ENCODE peak calls at places on chromosomes 1 and 21, in nine cellular contexts. R is left ventricle myocardium inferior, T is heart left ventricle, W is dorsolateral prefrontal cortex, P is thoracic aorta, X is breast epithelium, M is HCT116, J is lung, S is uterus. Y is an unnamed sample.
A peak's percentile ranks its signal among the peaks of the same experiment; 100 is the strongest.

GRCh38 chr1:81876901-81877750 is 76.4 kb downstream of the ADGRL2 start:
- DNase-seq in R (no peak), J (no peak), P (no peak), X (no peak), W (no peak), M (no peak), S (no peak), T (no peak), Y (no peak)

GRCh38 chr1:115277276-115277675 is 60.8 kb downstream of the NGF start:
- DNase-seq in S (peak; percentile 52), M (peak; percentile 3), J (no peak), P (no peak), X (no peak), R (no peak), T (no peak), W (no peak), Y (no peak)

GRCh38 chr1:77347646-77348045 is 65.8 kb downstream of the AK5 start:
- DNase-seq in J (no peak), T (no peak), P (no peak), R (no peak), M (peak; percentile 4), S (no peak), X (no peak), W (no peak), Y (no peak)

GRCh38 chr1:99731384-99731783 is 35.1 kb downstream of the FRRS1 start:
- DNase-seq in J (no peak), X (no peak), S (no peak), W (no peak), R (no peak), M (no peak), T (no peak), P (no peak), Y (no peak)

GRCh38 chr1:6832789-6833188 is 47.5 kb downstream of the CAMTA1 start:
- DNase-seq in R (no peak), T (no peak), P (no peak), M (no peak), S (no peak), W (no peak), X (no peak), J (no peak), Y (no peak)

GRCh38 chr21:25350056-25350455 is 257.2 kb downstream of the MRPL39 start:
- DNase-seq in M (no peak), P (no peak), J (no peak), R (no peak), T (no peak), X (no peak), S (no peak), W (no peak), Y (no peak)

GRCh38 chr21:44531606-44532128 is 8.3 kb downstream of the KRTAP10-1 start:
- DNase-seq in S (no peak), X (peak; percentile 50), J (no peak), T (peak; percentile 15), M (no peak), R (peak; percentile 3), W (peak; percentile 27), P (no peak), Y (no peak)

GRCh38 chr1:154589780-154590179 is 18.2 kb downstream of the ADAR start:
- DNase-seq in J (no peak), T (no peak), R (no peak), P (no peak), X (no peak), W (no peak), M (no peak), S (no peak), Y (no peak)

GRCh38 chr1:58162952-58163550 is 383.5 kb downstream of the OMA1 start:
- DNase-seq in R (peak; percentile 33), X (no peak), T (peak; percentile 64), S (peak; percentile 26), M (peak; percentile 47), W (peak; percentile 44), P (no peak), J (peak; percentile 50), Y (peak; percentile 45)

GRCh38 chr1:53562256-53562982 is 103.2 kb downstream of the DMRTB1 start:
- DNase-seq in X (peak; percentile 34), R (no peak), M (no peak), T (no peak), P (no peak), S (peak; percentile 5), W (no peak), J (no peak), Y (no peak)

GRCh38 chr1:35345439-35345981 is 77.0 kb downstream of the ZMYM4 start:
- DNase-seq in S (no peak), M (no peak), J (peak; percentile 31), R (no peak), P (no peak), X (no peak), W (no peak), T (no peak), Y (no peak)

GRCh38 chr1:81660286-81660685 is 140.4 kb upstream of the ADGRL2 start:
- DNase-seq in W (no peak), X (no peak), T (no peak), R (no peak), M (no peak), P (no peak), S (no peak), J (no peak), Y (no peak)

GRCh38 chr1:183161391-183161790 is 24.7 kb upstream of the LAMC2 start:
- DNase-seq in P (no peak), X (no peak), J (no peak), M (no peak), T (no peak), W (no peak), S (no peak), R (no peak), Y (no peak)

GRCh38 chr1:30437059-30437576 is 286.3 kb downstream of the MATN1 start:
- DNase-seq in S (no peak), T (no peak), P (no peak), J (no peak), W (no peak), R (no peak), X (no peak), M (no peak), Y (no peak)

GRCh38 chr1:58732087-58732486 is 32.2 kb upstream of the MYSM1 start:
- DNase-seq in T (no peak), M (no peak), X (no peak), P (no peak), J (no peak), W (no peak), S (no peak), R (no peak), Y (no peak)

GRCh38 chr1:99970713-99971255 is 988 bp downstream of the SLC35A3 start:
- DNase-seq in T (no peak), J (no peak), M (peak; percentile 15), W (no peak), P (no peak), R (no peak), S (no peak), X (no peak), Y (no peak)

GRCh38 chr1:20250346-20250989 is 40.2 kb upstream of the VWA5B1 start:
- DNase-seq in P (no peak), R (no peak), T (no peak), M (no peak), W (no peak), J (no peak), S (no peak), X (peak; percentile 66), Y (no peak)

GRCh38 chr1:155208656-155209372 is at the start of gene MTX1:
- DNase-seq in J (peak; percentile 89), P (peak; percentile 78), M (no peak), X (peak; percentile 90), T (peak; percentile 95), S (peak; percentile 96), R (peak; percentile 93), W (peak; percentile 87), Y (peak; percentile 88)

GRCh38 chr1:225735252-225736149 is 42.1 kb upstream of the SRP9 start:
- DNase-seq in J (peak; percentile 67), S (peak; percentile 79), P (peak; percentile 64), W (no peak), T (peak; percentile 56), X (no peak), R (peak; percentile 68), M (no peak), Y (no peak)

GRCh38 chr1:10996100-10996499 is 16.4 kb upstream of the TARDBP start:
- DNase-seq in T (no peak), J (no peak), M (no peak), S (no peak), R (no peak), P (no peak), X (no peak), W (no peak), Y (no peak)

DNA sequence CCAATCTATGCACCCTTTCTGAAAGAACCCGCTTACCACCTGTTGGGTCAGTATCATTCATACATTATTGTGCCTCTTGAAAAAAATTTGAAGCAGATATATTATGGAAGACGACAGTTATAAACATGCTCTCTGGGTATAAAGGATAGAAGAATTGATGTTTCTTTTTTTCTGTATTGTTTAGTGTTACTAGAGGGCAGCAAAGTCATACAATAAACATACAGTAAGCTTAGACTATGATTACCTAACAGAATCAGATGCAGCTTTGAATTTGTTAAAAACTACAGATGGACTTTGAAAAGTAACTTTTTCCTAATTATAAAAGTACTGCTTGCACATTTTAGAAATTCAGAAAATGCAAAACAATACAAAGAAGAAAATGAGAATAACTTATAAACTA is 11.1 kb upstream of the PAXBP1 start:
- DNase-seq in X (no peak), S (no peak), P (no peak), J (no peak), T (no peak), M (no peak), R (no peak), W (no peak), Y (no peak)
- H3K4me3 ChIP-seq in X (no peak overlapping the region), S (no peak overlapping the region), P (no peak overlapping the region), J (no peak overlapping the region), T (no peak overlapping the region), M (no peak overlapping the region), R (no peak overlapping the region), W (no peak overlapping the region), Y (no peak overlapping the region)

GRCh38 chr1:27392778-27393635 is 585 bp downstream of the GPR3 start:
- DNase-seq in P (no peak), T (no peak), J (no peak), S (no peak), R (no peak), X (no peak), W (no peak), M (no peak), Y (no peak)
- TF ChIP-seq CTCF in P (peak; percentile 3), T (no peak), J (no peak), S (no peak), R (no peak), X (no peak), W (no peak), M (peak; percentile 35), Y (no peak)

GRCh38 chr1:33081554-33082305 is 777 bp downstream of the AZIN2 start:
- DNase-seq in M (no peak), P (no peak), X (no peak), J (no peak), W (no peak), S (peak; percentile 30), T (no peak), R (no peak), Y (no peak)
- H3K27me3 ChIP-seq in M (no peaks in the 10 kb centered on the region), P (no peaks in the 10 kb centered on the region), X (no peaks in the 10 kb centered on the region), J (no peaks in the 10 kb centered on the region), W (no peaks in the 10 kb centered on the region), S (no peaks in the 10 kb centered on the region), T (no peaks in the 10 kb centered on the region), R (no peaks in the 10 kb centered on the region), Y (no peaks in the 10 kb centered on the region)

DNA sequence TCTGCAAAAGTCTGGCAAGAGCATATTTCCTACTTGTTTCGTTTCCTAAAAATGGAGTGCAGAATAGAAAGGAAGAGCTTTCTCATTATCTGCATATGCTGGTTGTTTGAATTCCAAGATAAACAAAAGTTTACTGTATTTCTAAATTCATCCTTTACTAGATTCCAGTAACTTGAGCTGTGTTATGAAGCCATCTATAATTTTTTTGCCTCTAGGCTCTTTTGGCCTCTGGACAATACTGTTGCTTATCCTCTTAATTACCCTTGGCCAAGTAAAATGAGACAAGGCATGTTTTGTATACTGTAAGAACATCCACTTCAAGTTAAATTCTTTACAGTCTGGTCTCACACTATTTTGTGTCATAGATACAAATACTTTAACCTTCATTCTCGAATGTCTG is 45.6 kb upstream of the HFM1 start:
- DNase-seq in P (no peak), R (no peak), X (no peak), W (no peak), J (no peak), M (no peak), T (no peak), S (no peak), Y (no peak)
- H3K4me3 ChIP-seq in P (no peak overlapping the region), R (no peak overlapping the region), X (no peak overlapping the region), W (no peak overlapping the region), J (no peak overlapping the region), M (no peak overlapping the region), T (no peak overlapping the region), S (no peak overlapping the region), Y (no peak overlapping the region)

Y was measured in pancreas.